ENCODE peak calls at places on chromosomes 5 and 9, in six cellular contexts. One of them, this sample, is unnamed.

GRCh38 chr5:139051392-139051791 is 146.8 kb downstream of the SIL1 start:
- DNase-seq in neuronal stem cell: no peak
- DNase-seq in H1: no peak
- DNase-seq in trophoblast cell: no peak
- DNase-seq in IMR-90: no peak
- DNase-seq in mesenchymal stem cell: no peak
- DNase-seq in this sample: no peak

GRCh38 chr5:565782-566445 is 41.7 kb upstream of the SLC9A3 start:
- DNase-seq in IMR-90: peak
- DNase-seq in mesenchymal stem cell: no peak
- DNase-seq in trophoblast cell: no peak
- DNase-seq in neuronal stem cell: no peak
- DNase-seq in H1: peak
- DNase-seq in this sample: no peak

GRCh38 chr9:129234491-129234890 is 56.4 kb upstream of the IER5L start:
- DNase-seq in trophoblast cell: no peak
- DNase-seq in IMR-90: no peak
- DNase-seq in mesenchymal stem cell: no peak
- DNase-seq in neuronal stem cell: no peak
- DNase-seq in H1: no peak
- DNase-seq in this sample: no peak

GRCh38 chr9:22114956-22115355 is 105.9 kb upstream of the CDKN2B start:
- DNase-seq in H1: no peak
- DNase-seq in trophoblast cell: no peak
- DNase-seq in IMR-90: peak
- DNase-seq in neuronal stem cell: no peak
- DNase-seq in mesenchymal stem cell: peak
- DNase-seq in this sample: no peak

GRCh38 chr5:171521219-171521633 is 101.8 kb downstream of the FGF18 start:
- DNase-seq in H1: no peak
- DNase-seq in trophoblast cell: peak
- DNase-seq in mesenchymal stem cell: peak
- DNase-seq in IMR-90: peak
- DNase-seq in neuronal stem cell: no peak
- DNase-seq in this sample: peak

GRCh38 chr9:135886147-135886981 is 21.0 kb downstream of the CAMSAP1 start:
- DNase-seq in mesenchymal stem cell: peak
- DNase-seq in H1: no peak
- DNase-seq in trophoblast cell: peak
- DNase-seq in IMR-90: no peak
- DNase-seq in neuronal stem cell: no peak
- DNase-seq in this sample: no peak

GRCh38 chr5:59604111-59604510 is 289.4 kb downstream of the PDE4D start:
- DNase-seq in H1: no peak
- DNase-seq in neuronal stem cell: no peak
- DNase-seq in IMR-90: no peak
- DNase-seq in trophoblast cell: peak
- DNase-seq in mesenchymal stem cell: no peak
- DNase-seq in this sample: no peak

GRCh38 chr5:107384256-107384655 is 286.5 kb downstream of the EFNA5 start:
- DNase-seq in IMR-90: no peak
- DNase-seq in neuronal stem cell: no peak
- DNase-seq in mesenchymal stem cell: no peak
- DNase-seq in trophoblast cell: peak
- DNase-seq in H1: no peak
- DNase-seq in this sample: no peak

GRCh38 chr5:56264417-56265025 is 31.4 kb upstream of the ANKRD55 start:
- DNase-seq in IMR-90: peak
- DNase-seq in mesenchymal stem cell: peak
- DNase-seq in H1: peak
- DNase-seq in neuronal stem cell: peak
- DNase-seq in trophoblast cell: peak
- DNase-seq in this sample: peak

GRCh38 chr5:118580959-118581358 is 407.4 kb downstream of the DTWD2 start:
- DNase-seq in H1: no peak
- DNase-seq in mesenchymal stem cell: no peak
- DNase-seq in neuronal stem cell: no peak
- DNase-seq in trophoblast cell: no peak
- DNase-seq in IMR-90: no peak
- DNase-seq in this sample: no peak

GRCh38 chr9:18972675-18973074 is 60.3 kb downstream of the SAXO1 start:
- DNase-seq in mesenchymal stem cell: no peak
- DNase-seq in trophoblast cell: no peak
- DNase-seq in neuronal stem cell: no peak
- DNase-seq in IMR-90: no peak
- DNase-seq in H1: no peak
- DNase-seq in this sample: no peak

GRCh38 chr5:168433982-168434381 is 52.3 kb upstream of the RARS1 start:
- DNase-seq in mesenchymal stem cell: no peak
- DNase-seq in neuronal stem cell: peak
- DNase-seq in H1: no peak
- DNase-seq in trophoblast cell: no peak
- DNase-seq in IMR-90: no peak
- DNase-seq in this sample: peak

GRCh38 chr9:127066060-127066774 is 56.2 kb downstream of the ANGPTL2 start:
- DNase-seq in neuronal stem cell: no peak
- DNase-seq in H1: no peak
- DNase-seq in trophoblast cell: no peak
- DNase-seq in mesenchymal stem cell: peak
- DNase-seq in IMR-90: peak
- DNase-seq in this sample: no peak

GRCh38 chr5:37871023-37871815 is 31.4 kb upstream of the GDNF start:
- DNase-seq in mesenchymal stem cell: peak
- DNase-seq in neuronal stem cell: no peak
- DNase-seq in trophoblast cell: peak
- DNase-seq in H1: no peak
- DNase-seq in IMR-90: peak
- DNase-seq in this sample: no peak

GRCh38 chr9:133992780-133993634 is 883 bp upstream of the VAV2 start:
- DNase-seq in mesenchymal stem cell: peak
- DNase-seq in H1: peak
- DNase-seq in trophoblast cell: peak
- DNase-seq in IMR-90: peak
- DNase-seq in neuronal stem cell: peak
- DNase-seq in this sample: peak

GRCh38 chr5:4661326-4661725 is 478.8 kb upstream of the ADAMTS16 start:
- DNase-seq in H1: no peak
- DNase-seq in neuronal stem cell: no peak
- DNase-seq in mesenchymal stem cell: no peak
- DNase-seq in trophoblast cell: no peak
- DNase-seq in IMR-90: no peak
- DNase-seq in this sample: no peak

GRCh38 chr9:110919609-110920008 is 118.7 kb downstream of the LPAR1 start:
- DNase-seq in trophoblast cell: peak
- DNase-seq in mesenchymal stem cell: peak
- DNase-seq in IMR-90: peak
- DNase-seq in neuronal stem cell: no peak
- DNase-seq in H1: no peak
- DNase-seq in this sample: no peak

GRCh38 chr5:138096363-138096762 is 12.5 kb downstream of the WNT8A start:
- DNase-seq in mesenchymal stem cell: no peak
- DNase-seq in trophoblast cell: no peak
- DNase-seq in H1: no peak
- DNase-seq in neuronal stem cell: no peak
- DNase-seq in IMR-90: no peak
- DNase-seq in this sample: no peak

GRCh38 chr5:81006955-81007636 is 46.9 kb downstream of the RASGRF2 start:
- DNase-seq in IMR-90: no peak
- DNase-seq in H1: no peak
- DNase-seq in neuronal stem cell: no peak
- DNase-seq in trophoblast cell: no peak
- DNase-seq in mesenchymal stem cell: no peak
- DNase-seq in this sample: no peak

GRCh38 chr5:172843825-172844576 is 9.9 kb downstream of the ERGIC1 start:
- DNase-seq in trophoblast cell: peak
- DNase-seq in IMR-90: no peak
- DNase-seq in neuronal stem cell: no peak
- DNase-seq in mesenchymal stem cell: no peak
- DNase-seq in H1: no peak
- DNase-seq in this sample: peak

GRCh38 chr5:1438871-1439270 is 6.4 kb downstream of the SLC6A3 start:
- DNase-seq in IMR-90: no peak
- DNase-seq in neuronal stem cell: no peak
- DNase-seq in H1: no peak
- DNase-seq in mesenchymal stem cell: no peak
- DNase-seq in trophoblast cell: no peak
- DNase-seq in this sample: no peak

GRCh38 chr5:95178046-95178651 is 106.7 kb downstream of the MCTP1 start:
- DNase-seq in H1: peak
- DNase-seq in mesenchymal stem cell: peak
- DNase-seq in trophoblast cell: no peak
- DNase-seq in neuronal stem cell: peak
- DNase-seq in IMR-90: no peak
- DNase-seq in this sample: peak

GRCh38 chr5:117218789-117219188 is 644.2 kb upstream of the SEMA6A start:
- DNase-seq in mesenchymal stem cell: no peak
- DNase-seq in trophoblast cell: no peak
- DNase-seq in H1: no peak
- DNase-seq in IMR-90: no peak
- DNase-seq in neuronal stem cell: no peak
- DNase-seq in this sample: no peak

DNA sequence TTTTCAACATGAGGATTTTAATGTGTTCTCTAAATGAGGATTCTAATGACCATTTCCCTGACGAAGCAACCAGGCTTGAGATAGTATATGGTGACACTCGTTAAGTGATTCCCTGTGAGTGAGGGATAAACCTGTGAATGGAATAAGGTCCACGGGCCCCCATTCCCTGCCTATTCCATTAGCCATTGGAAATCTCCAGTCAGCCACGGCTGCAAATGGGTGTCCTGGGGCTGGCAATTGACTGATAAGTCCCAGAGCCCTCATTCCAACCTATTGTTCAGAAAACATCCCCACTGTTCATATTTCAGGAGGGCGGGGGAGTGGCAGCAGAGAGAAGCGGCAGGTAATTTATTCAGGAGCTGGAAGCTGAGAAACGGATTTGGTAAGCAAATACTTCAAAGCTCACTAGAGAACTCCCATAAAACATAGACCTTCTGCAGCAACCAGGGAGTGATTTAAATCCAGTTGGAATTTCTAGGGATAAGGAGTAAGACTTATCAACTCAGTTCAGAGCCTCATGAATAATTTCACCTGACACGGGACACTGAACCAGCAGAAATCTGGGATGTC is 42.0 kb downstream of the TMEM174 start:
- DNase-seq in trophoblast cell: no peak
- DNase-seq in IMR-90: no peak
- DNase-seq in H1: no peak
- DNase-seq in neuronal stem cell: no peak
- DNase-seq in mesenchymal stem cell: no peak
- DNase-seq in this sample: no peak
- H3K4me3 ChIP-seq in trophoblast cell: no peak
- H3K4me3 ChIP-seq in IMR-90: no peak
- H3K4me3 ChIP-seq in H1: peak
- H3K4me3 ChIP-seq in neuronal stem cell: no peak
- H3K4me3 ChIP-seq in mesenchymal stem cell: peak
- H3K4me3 ChIP-seq in this sample: no peak

DNA sequence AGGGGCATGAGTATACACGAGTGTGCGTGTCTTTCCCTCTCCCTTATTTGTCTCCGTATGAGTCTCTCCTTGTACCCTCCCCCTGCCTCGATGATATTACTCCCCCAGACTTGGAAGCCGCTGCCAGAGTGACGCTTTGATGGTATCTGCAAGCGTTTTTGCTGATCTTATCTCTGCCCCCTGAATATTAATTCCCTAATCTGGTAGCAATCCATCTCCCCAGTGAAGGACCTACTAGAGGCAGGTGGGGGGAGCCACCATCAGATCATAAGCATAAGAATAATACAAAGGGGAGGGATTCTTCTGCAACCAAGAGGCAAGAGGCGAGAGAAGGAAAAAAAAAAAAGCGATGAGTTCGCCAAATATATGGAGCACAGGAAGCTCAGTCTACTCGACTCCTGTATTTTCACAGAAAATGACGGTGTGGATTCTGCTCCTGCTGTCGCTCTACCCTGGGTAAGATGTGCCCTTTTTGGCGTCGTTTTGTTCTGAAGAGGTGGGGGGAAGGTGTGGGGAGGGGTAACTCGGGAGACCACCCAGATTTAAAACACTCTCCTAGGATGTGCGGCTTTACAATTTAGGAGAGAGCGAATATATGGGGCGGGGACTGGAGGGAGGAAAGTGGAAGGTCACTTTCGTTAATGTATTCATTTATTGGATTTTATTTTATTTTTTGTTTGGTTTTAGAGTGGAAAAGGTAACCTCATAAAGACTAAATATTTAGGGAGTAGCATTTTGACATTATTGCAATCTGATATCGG is at the start of gene GABRG2:
- DNase-seq in H1: no peak
- DNase-seq in trophoblast cell: no peak
- DNase-seq in neuronal stem cell: no peak
- DNase-seq in mesenchymal stem cell: no peak
- DNase-seq in IMR-90: no peak
- DNase-seq in this sample: peak
- H2BK5ac ChIP-seq in H1: no peak
- H2BK5ac ChIP-seq in trophoblast cell: no peak
- H2BK5ac ChIP-seq in neuronal stem cell: no peak
- H2BK5ac ChIP-seq in mesenchymal stem cell: no peak
- H2BK5ac ChIP-seq in IMR-90: no peak
- H2BK5ac ChIP-seq in this sample: no peak

DNA sequence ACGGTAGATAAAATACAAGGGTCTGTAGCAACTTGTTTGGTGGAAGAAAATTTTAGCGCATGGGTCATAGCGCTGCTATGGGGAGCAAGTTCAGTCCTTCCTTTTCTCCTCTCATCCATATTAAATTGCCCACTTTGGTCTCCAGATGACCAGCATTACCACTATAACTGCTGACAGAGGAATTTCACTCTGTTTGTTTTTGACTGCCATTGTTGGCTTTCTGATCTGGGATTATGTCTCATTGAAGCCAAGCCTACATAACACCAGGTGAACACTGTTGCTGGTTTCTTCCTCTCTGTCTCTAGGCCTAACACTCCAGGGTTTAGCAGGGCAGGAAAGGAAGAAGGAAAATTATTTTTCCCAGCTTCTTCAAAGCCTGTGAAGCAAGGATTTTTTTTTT is 6.6 kb upstream of the SUB1 start:
- DNase-seq in IMR-90: no peak
- DNase-seq in H1: no peak
- DNase-seq in neuronal stem cell: no peak
- DNase-seq in mesenchymal stem cell: no peak
- DNase-seq in trophoblast cell: no peak
- DNase-seq in this sample: no peak
- H3K9ac ChIP-seq in IMR-90: no peak
- H3K9ac ChIP-seq in H1: no peak
- H3K9ac ChIP-seq in neuronal stem cell: no peak
- H3K9ac ChIP-seq in mesenchymal stem cell: no peak
- H3K9ac ChIP-seq in trophoblast cell: no peak
- H3K9ac ChIP-seq in this sample: no peak

DNA sequence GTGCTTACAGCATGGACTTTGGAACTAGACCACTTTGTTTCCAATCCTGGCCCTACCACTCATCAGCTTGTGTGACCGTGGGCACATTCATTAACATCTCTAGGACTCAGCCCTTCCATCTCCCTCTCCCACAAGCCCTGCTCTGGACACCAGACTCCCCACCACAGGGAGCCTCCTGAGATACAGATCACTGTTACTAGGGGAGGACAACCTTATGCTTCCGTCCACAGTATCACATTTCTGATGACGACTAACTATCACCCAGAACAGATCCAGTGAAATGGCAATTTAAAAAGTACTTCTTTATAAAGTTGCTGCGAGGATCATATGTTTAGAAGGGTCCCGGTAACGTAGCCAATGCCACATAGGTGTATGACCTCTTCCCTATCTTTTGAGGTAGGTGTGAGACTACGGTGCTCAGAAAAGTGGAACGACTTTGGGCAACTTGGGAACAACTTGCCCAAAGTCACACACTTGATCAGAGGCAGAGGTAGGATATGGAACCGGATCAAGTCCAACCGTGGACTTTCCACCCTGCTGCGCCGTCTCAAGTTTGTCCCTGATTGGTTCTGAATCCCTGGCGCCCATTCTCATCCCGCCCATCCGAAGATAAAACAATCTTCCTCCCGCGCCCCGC is 132.4 kb upstream of the NIPBL start:
- DNase-seq in trophoblast cell: no peak
- DNase-seq in mesenchymal stem cell: no peak
- DNase-seq in H1: no peak
- DNase-seq in IMR-90: no peak
- DNase-seq in neuronal stem cell: no peak
- DNase-seq in this sample: peak
- H3K4me3 ChIP-seq in trophoblast cell: no peak
- H3K4me3 ChIP-seq in mesenchymal stem cell: peak
- H3K4me3 ChIP-seq in H1: peak
- H3K4me3 ChIP-seq in IMR-90: peak
- H3K4me3 ChIP-seq in neuronal stem cell: peak
- H3K4me3 ChIP-seq in this sample: peak

This sample was measured in mesendoderm.